ENCODE peak calls at places on chromosomes 2 and 18, in seven cellular contexts. M is lung, Q is WERI-Rb-1, H is lower lobe of right lung, F is Panc1, Y is esophagus squamous epithelium, U is mammary epithelial cell. K is an unnamed sample. For H3K9me3, the result is how much of the 10 kb centered on the place peaks cover.

GRCh38 chr2:207632575-207633492 is 7.6 kb upstream of the METTL21A start:
- DNase-seq in M (no peak), Q (no peak), H (peak), F (no peak), Y (no peak), U (peak), K (no peak)

GRCh38 chr2:98468621-98469236 is 24.1 kb downstream of the INPP4A start:
- DNase-seq in M (no peak), Q (no peak), H (no peak), F (no peak), Y (no peak), U (no peak), K (no peak)

GRCh38 chr2:23453936-23454460 is 69.0 kb downstream of the KLHL29 start:
- DNase-seq in M (no peak), Q (peak), H (no peak), F (no peak), Y (no peak), U (no peak), K (no peak)

GRCh38 chr18:6382968-6383367 is 31.7 kb downstream of the L3MBTL4 start:
- DNase-seq in M (no peak), Q (no peak), H (peak), F (no peak), Y (no peak), U (no peak), K (no peak)

GRCh38 chr2:16978291-16978690 is 312.7 kb upstream of the CYRIA start:
- DNase-seq in M (no peak), Q (no peak), H (no peak), F (no peak), Y (no peak), U (no peak), K (no peak)

GRCh38 chr2:9543557-9543956 is 12.1 kb downstream of the ADAM17 start:
- DNase-seq in M (no peak), Q (no peak), H (no peak), F (no peak), Y (no peak), U (no peak), K (no peak)

GRCh38 chr18:57433492-57434176 is 1.5 kb upstream of the ONECUT2 start:
- DNase-seq in M (no peak), Q (no peak), H (no peak), F (no peak), Y (no peak), U (no peak), K (no peak)

GRCh38 chr2:100105678-100106054 is 36.7 kb downstream of the AFF3 start:
- DNase-seq in M (no peak), Q (no peak), H (no peak), F (no peak), Y (no peak), U (no peak), K (peak)

GRCh38 chr2:95010126-95010525 is 15.4 kb upstream of the MAL start:
- DNase-seq in M (no peak), Q (no peak), H (no peak), F (no peak), Y (no peak), U (no peak), K (no peak)

GRCh38 chr2:38146302-38146916 is 70.5 kb upstream of the CYP1B1 start:
- DNase-seq in M (no peak), Q (no peak), H (peak), F (no peak), Y (no peak), U (peak), K (peak)

GRCh38 chr2:232901711-232902578 is 31.9 kb downstream of the SNORC start:
- DNase-seq in M (no peak), Q (no peak), H (no peak), F (peak), Y (no peak), U (peak), K (no peak)

GRCh38 chr2:235939471-235939870 is 228.7 kb downstream of the GBX2 start:
- DNase-seq in M (no peak), Q (no peak), H (no peak), F (no peak), Y (no peak), U (no peak), K (no peak)

GRCh38 chr2:63058149-63058741 is 7.6 kb downstream of the OTX1 start:
- DNase-seq in M (no peak), Q (peak), H (no peak), F (no peak), Y (no peak), U (no peak), K (no peak)

GRCh38 chr2:228167290-228167689 is 14.2 kb downstream of the SPHKAP start:
- DNase-seq in M (no peak), Q (no peak), H (no peak), F (no peak), Y (no peak), U (no peak), K (no peak)

GRCh38 chr2:239983004-239983778 is 42.0 kb downstream of the NDUFA10 start:
- DNase-seq in M (no peak), Q (no peak), H (no peak), F (no peak), Y (no peak), U (no peak), K (no peak)

GRCh38 chr2:240624950-240625621 is at the start of gene GPR35:
- DNase-seq in M (no peak), Q (peak), H (peak), F (no peak), Y (no peak), U (peak), K (peak)

GRCh38 chr2:80122675-80123074 is 181.9 kb downstream of the LRRTM1 start:
- DNase-seq in M (no peak), Q (no peak), H (no peak), F (no peak), Y (no peak), U (no peak), K (no peak)

GRCh38 chr2:55338268-55338667 is 69.2 kb upstream of the MTIF2 start:
- DNase-seq in M (no peak), Q (no peak), H (no peak), F (no peak), Y (no peak), U (no peak), K (no peak)

GRCh38 chr18:43271593-43272432 is 5.5 kb downstream of the SYT4 start:
- DNase-seq in M (no peak), Q (peak), H (no peak), F (peak), Y (no peak), U (peak), K (no peak)

GRCh38 chr2:241120440-241120839 is 18.4 kb upstream of the MTERF4 start:
- DNase-seq in M (no peak), Q (no peak), H (no peak), F (no peak), Y (no peak), U (no peak), K (no peak)

GRCh38 chr2:222959358-222959757 is 92.6 kb upstream of the KCNE4 start:
- DNase-seq in M (no peak), Q (no peak), H (no peak), F (no peak), Y (no peak), U (peak), K (no peak)
- H3K27ac ChIP-seq in M (no peak), Q (no peak), H (no peak), F (no peak), Y (no peak), U (peak), K (no peak)

DNA sequence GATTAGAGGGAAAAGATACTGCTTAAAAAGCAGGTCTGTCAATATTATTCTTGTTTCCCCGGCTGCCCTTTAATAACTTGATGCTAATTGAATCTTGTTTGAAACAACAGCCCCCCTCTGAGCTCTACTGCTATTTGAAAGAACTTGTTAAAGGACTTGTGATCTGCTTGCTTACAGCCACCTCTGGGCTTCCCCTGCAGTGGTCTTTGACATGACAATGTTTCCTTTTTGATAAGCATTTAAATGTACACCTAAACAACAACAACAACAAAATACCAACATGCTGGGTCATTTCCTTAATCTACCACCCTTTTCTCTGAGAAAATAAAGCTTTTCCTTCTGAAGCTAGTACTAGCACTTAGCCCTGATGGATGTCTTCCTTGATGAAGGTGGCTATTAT is 3.9 kb downstream of the HOXD1 start:
- DNase-seq in M (no peak), Q (no peak), H (no peak), F (no peak), Y (no peak), U (no peak), K (no peak)
- H3K4me3 ChIP-seq in M (no peak), Q (no peak), H (no peak), F (no peak), Y (no peak), U (no peak), K (no peak)

DNA sequence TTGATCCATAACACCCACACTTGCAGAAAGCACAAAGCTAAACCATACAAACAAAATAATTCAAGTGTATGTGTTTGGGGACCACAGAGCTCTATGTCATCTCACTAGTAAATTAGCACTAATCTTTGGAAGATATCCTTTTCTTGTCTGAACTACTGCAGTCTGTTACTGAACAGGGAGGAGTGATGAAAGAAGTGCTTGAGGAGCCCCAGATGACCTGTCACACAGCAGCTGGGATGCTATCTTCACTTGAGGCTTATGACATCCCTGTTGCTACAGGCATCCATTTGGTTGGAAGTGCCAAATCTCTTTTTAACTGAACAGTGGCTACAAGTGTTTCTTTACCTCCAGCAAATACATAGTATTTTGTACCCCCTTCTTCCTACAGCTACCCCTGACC is 386.3 kb upstream of the CHAC2 start:
- DNase-seq in M (no peak), Q (peak), H (no peak), F (no peak), Y (no peak), U (no peak), K (no peak)
- H3K9me3 ChIP-seq in M (under half), Q (under half), H (under half), F (under half), Y (under half), U (under half), K (under half)

GRCh38 chr18:49237031-49237430 is 223.4 kb downstream of the DYM start:
- DNase-seq in M (no peak), Q (no peak), H (no peak), F (no peak), Y (no peak), U (peak), K (no peak)

GRCh38 chr18:49238433-49239042 is 221.9 kb downstream of the DYM start:
- DNase-seq in M (no peak), Q (peak), H (no peak), F (no peak), Y (no peak), U (no peak), K (no peak)

GRCh38 chr18:49243391-49243790 is 217.1 kb downstream of the DYM start:
- DNase-seq in M (no peak), Q (no peak), H (no peak), F (no peak), Y (no peak), U (peak), K (no peak)

GRCh38 chr18:49247786-49248185 is 212.7 kb downstream of the DYM start:
- DNase-seq in M (no peak), Q (no peak), H (no peak), F (no peak), Y (no peak), U (no peak), K (no peak)

DNA sequence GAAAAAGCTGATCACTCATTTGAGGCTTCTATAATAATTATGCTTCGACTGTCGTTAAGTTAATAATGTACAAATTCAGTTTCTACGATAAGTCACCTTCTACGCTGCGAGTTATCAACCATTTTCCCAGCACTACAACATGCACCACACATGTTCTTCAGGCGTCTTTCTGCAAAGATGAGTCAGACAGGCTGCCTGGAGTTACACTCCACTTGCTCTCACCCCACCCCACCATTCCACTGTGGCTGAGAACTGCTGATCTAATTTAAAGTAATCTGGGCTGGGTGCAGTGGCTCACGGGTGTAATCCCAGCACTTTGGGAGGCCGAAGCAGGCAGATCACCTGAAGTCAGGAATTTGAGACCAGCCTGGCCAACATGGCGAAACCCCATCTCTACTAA is 218.6 kb downstream of the DYM start:
- DNase-seq in M (no peak), Q (no peak), H (no peak), F (no peak), Y (no peak), U (no peak), K (no peak)
- H3K27ac ChIP-seq in M (no peak), Q (no peak), H (no peak), F (no peak), Y (no peak), U (no peak), K (no peak)

GRCh38 chr2:197286805-197287595 is 23.6 kb downstream of the ANKRD44 start:
- DNase-seq in M (no peak), Q (no peak), H (no peak), F (peak), Y (no peak), U (peak), K (no peak)
- H3K4me3 ChIP-seq in M (no peak), Q (no peak), H (no peak), F (no peak), Y (no peak), U (no peak), K (no peak)

GRCh38 chr2:226652983-226653765 is 146.4 kb downstream of the IRS1 start:
- DNase-seq in M (no peak), Q (no peak), H (no peak), F (no peak), Y (no peak), U (no peak), K (no peak)

GRCh38 chr2:226647626-226648518 is 151.7 kb downstream of the IRS1 start:
- DNase-seq in M (no peak), Q (no peak), H (no peak), F (no peak), Y (no peak), U (no peak), K (no peak)

GRCh38 chr2:226652388-226652787 is 147.2 kb downstream of the IRS1 start:
- DNase-seq in M (no peak), Q (no peak), H (no peak), F (peak), Y (no peak), U (peak), K (no peak)

GRCh38 chr2:226649871-226650660 is 149.6 kb downstream of the IRS1 start:
- DNase-seq in M (peak), Q (no peak), H (peak), F (peak), Y (peak), U (peak), K (peak)

DNA sequence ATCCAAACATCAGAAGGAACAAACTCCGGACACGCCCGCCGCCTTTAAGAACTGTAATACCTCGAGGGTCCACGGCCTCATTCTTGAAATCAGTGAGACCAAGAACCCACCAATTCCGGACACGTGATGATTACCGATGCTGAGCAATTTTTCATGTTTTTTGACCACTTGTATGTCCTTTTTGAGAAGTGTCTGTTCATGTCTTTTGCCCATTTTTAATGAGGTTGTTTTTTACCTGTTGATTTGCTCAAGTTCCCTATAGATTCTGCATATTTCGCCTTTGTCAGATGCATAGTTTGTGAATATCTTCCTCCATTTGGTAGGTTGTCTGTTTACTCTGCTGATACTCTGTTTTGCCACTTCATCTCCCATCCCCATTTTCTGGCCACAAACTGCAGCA is 150.4 kb downstream of the IRS1 start:
- DNase-seq in M (no peak), Q (no peak), H (no peak), F (no peak), Y (no peak), U (no peak), K (no peak)
- H3K9me3 ChIP-seq in M (under half), Q (under half), H (under half), F (under half), Y (under half), U (under half), K (under half)

DNA sequence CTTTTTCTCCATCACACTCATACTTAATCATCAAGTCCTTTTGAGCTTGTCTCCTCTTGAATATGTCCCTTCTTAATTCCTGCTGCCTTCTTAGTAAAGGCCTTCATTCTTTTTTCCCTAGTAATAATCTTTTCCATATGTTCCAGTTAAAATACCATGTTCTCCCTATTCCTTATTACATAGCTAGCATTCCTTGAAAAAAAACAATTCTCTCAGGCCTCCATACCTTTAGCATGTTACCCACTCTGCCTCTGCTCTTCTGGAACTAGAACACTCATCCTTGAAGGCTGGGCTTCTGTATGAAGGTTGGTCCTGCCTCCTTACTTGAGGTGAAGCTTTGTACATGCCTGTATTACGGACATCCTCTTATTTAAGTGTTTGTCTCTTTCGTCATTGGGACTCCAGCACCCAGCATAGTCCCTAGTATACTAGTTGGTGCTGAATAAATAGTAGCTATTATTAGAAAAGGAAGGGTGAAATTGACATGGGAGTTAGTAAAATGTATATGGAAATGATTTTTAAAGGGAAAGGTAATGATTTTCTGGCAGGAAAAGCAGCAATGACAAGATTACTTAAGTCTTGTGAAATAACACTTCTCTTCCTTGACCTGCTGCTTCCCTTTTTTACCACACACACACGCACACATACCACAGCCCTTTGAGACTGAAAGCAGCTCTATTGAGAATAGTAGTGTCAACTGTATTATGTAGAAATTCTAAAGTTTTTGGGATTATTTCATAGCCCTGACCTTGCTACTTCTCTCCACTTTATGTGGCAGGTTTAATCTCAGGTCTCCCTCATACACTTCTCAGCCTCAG is 45.6 kb downstream of the REL start:
- DNase-seq in M (no peak), Q (no peak), H (no peak), F (no peak), Y (no peak), U (no peak), K (no peak)
- H3K27ac ChIP-seq in M (no peak), Q (no peak), H (no peak), F (no peak), Y (peak), U (no peak), K (no peak)

K was measured in right cardiac atrium.